ENCODE peak calls at places on chromosomes 1 and 21, in seven cellular contexts. N, K, A, L, R, E and Q are unnamed samples.
A peak's percentile ranks its signal among the peaks of the same experiment; 100 is the strongest.

GRCh38 chr1:47181095-47181954 is 8.5 kb downstream of the PDZK1IP1 start:
- DNase-seq in L (no peak), A (no peak), R (peak; percentile 34), N (no peak), E (no peak), K (no peak), Q (no peak)

GRCh38 chr1:54965624-54966340 is 14.6 kb upstream of the TMEM61 start:
- DNase-seq in E (peak; percentile 34), L (peak; percentile 50), K (peak; percentile 74), N (peak; percentile 51), R (no peak), A (peak; percentile 35), Q (no peak)

GRCh38 chr21:35932232-35932911 is 128.0 kb downstream of the SETD4 start:
- DNase-seq in R (no peak), E (peak; percentile 87), N (peak; percentile 90), L (peak; percentile 68), K (peak; percentile 91), A (peak; percentile 91), Q (peak; percentile 79)

GRCh38 chr1:71695820-71696219 is 586.5 kb downstream of the NEGR1 start:
- DNase-seq in E (no peak), L (no peak), N (peak; percentile 14), A (no peak), R (no peak), K (peak; percentile 40), Q (no peak)

GRCh38 chr21:42112223-42112622 is 41.1 kb downstream of the UMODL1 start:
- DNase-seq in E (peak; percentile 39), K (no peak), R (no peak), N (no peak), A (no peak), L (no peak), Q (no peak)

GRCh38 chr1:210516675-210517459 is 188.2 kb downstream of the HHAT start:
- DNase-seq in K (no peak), E (no peak), L (no peak), R (no peak), A (no peak), N (no peak), Q (no peak)

GRCh38 chr1:172449585-172450523 is 6.0 kb upstream of the PIGC start:
- DNase-seq in L (peak; percentile 42), R (peak; percentile 93), A (peak; percentile 39), N (peak; percentile 97), K (peak; percentile 83), E (peak; percentile 77), Q (peak; percentile 86)

GRCh38 chr21:38354231-38354630 is 97.4 kb downstream of the KCNJ15 start:
- DNase-seq in L (no peak), E (no peak), A (no peak), R (no peak), N (no peak), K (no peak), Q (no peak)

GRCh38 chr1:5978452-5978851 is 13.8 kb downstream of the NPHP4 start:
- DNase-seq in A (no peak), R (no peak), E (no peak), K (peak; percentile 34), N (no peak), L (no peak), Q (no peak)

GRCh38 chr1:12040457-12041051 is 21.3 kb downstream of the MIIP start:
- DNase-seq in E (peak; percentile 42), A (no peak), K (peak; percentile 95), N (peak; percentile 97), L (peak; percentile 85), R (no peak), Q (no peak)

GRCh38 chr1:58901008-58901407 is 117.2 kb upstream of the JUN start:
- DNase-seq in K (no peak), L (peak; percentile 63), E (no peak), R (no peak), A (no peak), N (peak; percentile 61), Q (no peak)

GRCh38 chr21:35606136-35606535 is 454.2 kb downstream of the SETD4 start:
- DNase-seq in R (no peak), K (no peak), A (no peak), N (no peak), L (no peak), E (no peak), Q (no peak)

GRCh38 chr1:30273021-30273325 is 450.4 kb downstream of the MATN1 start:
- DNase-seq in A (no peak), L (no peak), K (no peak), E (no peak), R (no peak), N (no peak), Q (no peak)

GRCh38 chr1:9597361-9598315 is 8.9 kb downstream of the TMEM201 start:
- DNase-seq in E (no peak), A (no peak), L (no peak), N (no peak), K (no peak), R (no peak), Q (no peak)

GRCh38 chr1:20981903-20982695 is 194.6 kb downstream of the EIF4G3 start:
- DNase-seq in A (no peak), E (no peak), N (peak; percentile 55), L (no peak), R (peak; percentile 21), K (peak; percentile 56), Q (peak; percentile 18)

GRCh38 chr1:182389619-182390047 is 2.0 kb downstream of the GLUL start:
- DNase-seq in L (no peak), A (no peak), R (no peak), K (peak; percentile 40), E (no peak), N (no peak), Q (no peak)

GRCh38 chr1:20698195-20698910 is 19.5 kb downstream of the KIF17 start:
- DNase-seq in K (peak; percentile 70), L (no peak), E (no peak), A (no peak), N (peak; percentile 80), R (no peak), Q (peak; percentile 41)

DNA sequence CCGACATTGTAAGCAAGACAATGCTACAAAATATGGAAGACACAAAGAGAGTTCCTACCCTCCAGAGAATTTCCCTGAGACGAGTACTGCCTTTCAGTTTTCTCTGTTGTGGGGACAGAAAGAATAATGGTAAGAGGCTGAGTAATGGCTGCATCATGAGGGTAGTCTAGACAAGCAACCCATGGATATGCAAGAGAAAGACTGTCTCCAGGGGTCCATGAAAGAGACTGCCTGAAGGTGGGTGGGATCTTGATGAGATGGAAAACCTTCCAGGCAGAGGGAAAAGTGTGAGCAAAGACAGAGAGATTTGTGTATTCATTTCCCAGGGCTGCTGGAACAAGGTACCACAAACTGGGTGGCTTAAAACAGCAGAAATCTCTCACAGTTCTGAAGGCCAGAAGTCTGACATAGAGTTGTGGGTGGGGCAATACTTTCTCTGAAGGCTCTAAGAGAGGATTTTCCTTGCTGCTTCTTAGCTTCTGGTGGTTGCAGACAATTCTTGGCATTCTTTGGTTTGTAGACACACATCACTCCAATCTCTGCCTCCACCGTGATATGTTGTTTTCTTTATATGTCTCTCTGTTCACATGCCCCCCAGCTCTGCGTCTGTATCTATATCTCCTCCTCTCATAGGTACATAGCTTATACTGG is 41.4 kb downstream of the ANP32E start:
- DNase-seq in L (no peak), A (no peak), K (peak; percentile 71), E (no peak), N (no peak), R (no peak), Q (peak; percentile 26)
- H3K9me2 ChIP-seq in L (no peaks in the 10 kb centered on the region), A (no peaks in the 10 kb centered on the region), K (no peaks in the 10 kb centered on the region), E (no peaks in the 10 kb centered on the region), N (no peaks in the 10 kb centered on the region), R (no peaks in the 10 kb centered on the region), Q (no peaks in the 10 kb centered on the region)

GRCh38 chr1:213985181-213986019 is 2.4 kb upstream of the PROX1 start:
- DNase-seq in N (no peak), K (no peak), E (no peak), L (no peak), R (peak; percentile 65), A (no peak), Q (peak; percentile 48)

GRCh38 chr1:213986925-213987250 is 885 bp upstream of the PROX1 start:
- DNase-seq in N (no peak), A (no peak), R (no peak), E (no peak), K (no peak), L (no peak), Q (no peak)

GRCh38 chr1:213984387-213985180 is 3.2 kb upstream of the PROX1 start:
- DNase-seq in R (peak; percentile 86), A (no peak), N (no peak), K (no peak), L (no peak), E (no peak), Q (no peak)

GRCh38 chr1:213987422-213987875 is 324 bp upstream of the PROX1 start:
- DNase-seq in R (no peak), L (no peak), A (no peak), N (peak; percentile 30), E (peak; percentile 62), K (peak; percentile 68), Q (peak; percentile 76)

GRCh38 chr1:213986020-213986924 is 1.5 kb upstream of the PROX1 start:
- DNase-seq in K (no peak), L (no peak), R (peak; percentile 37), E (no peak), A (no peak), N (peak; percentile 22), Q (no peak)
- TF ChIP-seq EZH2 in K (peak; percentile 80), L (no peak), R (peak; percentile 63), E (peak; percentile 10), A (no peak), N (peak; percentile 77), Q (no peak)

DNA sequence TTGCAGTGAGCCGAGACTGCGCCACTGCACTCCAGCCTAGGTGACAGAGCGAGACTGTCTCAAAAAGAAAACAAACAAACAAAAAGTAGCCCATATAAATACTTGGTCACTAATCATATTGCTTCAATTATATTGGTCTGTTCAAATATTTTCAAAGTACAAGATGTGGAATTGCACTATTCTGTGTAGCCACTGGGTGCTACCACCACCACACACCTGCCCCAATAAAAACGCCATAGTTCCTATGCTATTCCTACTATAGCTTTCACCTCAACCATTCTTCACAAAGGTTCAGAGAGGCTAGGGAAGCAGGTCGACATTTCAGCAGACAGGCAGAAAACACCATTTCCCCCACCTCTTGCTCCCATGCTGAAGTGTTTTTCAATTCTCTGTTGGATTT is 16.7 kb downstream of the NDC1 start:
- DNase-seq in E (no peak), A (no peak), N (no peak), R (no peak), L (no peak), K (no peak), Q (no peak)
- H3K9me2 ChIP-seq in E (no peaks in the 10 kb centered on the region), A (no peaks in the 10 kb centered on the region), N (no peaks in the 10 kb centered on the region), R (no peaks in the 10 kb centered on the region), L (no peaks in the 10 kb centered on the region), K (no peaks in the 10 kb centered on the region), Q (no peaks in the 10 kb centered on the region)

DNA sequence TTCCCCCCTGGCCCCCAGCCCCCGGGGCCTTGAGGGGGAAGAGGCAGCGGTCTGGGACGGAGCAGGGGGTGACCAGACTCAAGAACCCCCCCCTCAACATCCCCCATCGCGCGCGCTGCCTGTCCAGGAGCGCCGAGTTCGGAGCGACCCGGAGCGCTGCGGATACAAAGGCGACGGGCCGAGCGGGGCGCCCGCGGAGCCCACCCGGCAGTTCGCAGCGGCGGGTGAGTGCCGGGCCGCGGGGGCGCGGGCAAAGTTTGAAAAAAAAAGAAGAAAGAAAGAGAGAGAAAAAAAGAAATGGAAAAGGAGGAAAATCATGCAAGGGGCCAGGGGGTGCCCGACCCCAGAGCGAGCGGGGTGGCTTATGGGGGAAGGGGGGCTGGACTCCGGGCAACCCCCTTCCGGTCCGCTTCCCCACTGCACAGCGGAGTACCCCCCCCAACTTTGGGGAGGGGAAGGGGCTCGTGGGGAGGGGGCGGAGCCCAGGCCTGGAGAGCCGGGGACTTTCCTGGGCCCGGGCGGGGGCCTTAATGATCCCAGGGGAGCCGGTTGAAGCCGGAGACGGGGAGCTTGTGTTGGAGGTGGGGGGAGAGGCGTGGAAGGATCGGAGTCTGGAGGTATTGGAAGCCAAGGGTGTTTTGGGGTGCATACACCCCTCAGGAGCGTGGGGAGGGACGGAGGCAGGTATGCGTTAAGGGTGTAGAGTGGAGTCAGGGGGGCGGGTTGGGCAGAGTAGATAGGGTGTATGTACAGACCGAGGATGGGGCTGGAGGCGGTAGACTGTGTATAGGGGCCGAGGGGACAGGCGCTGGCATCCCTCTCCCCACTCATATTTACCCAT is 502 bp downstream of the VANGL2 start:
- DNase-seq in A (no peak), K (no peak), R (peak; percentile 82), E (no peak), N (no peak), L (no peak), Q (peak; percentile 75)
- TF ChIP-seq EZH2 in A (no peak), K (no peak), R (no peak), E (no peak), N (peak; percentile 61), L (no peak), Q (no peak)